ENCODE peak calls at places on chromosomes 2 and 18, in nine cellular contexts. H, E, B, N, V, U, X, F and D are unnamed samples.

GRCh38 chr2:40734797-40735196 is 282.9 kb upstream of the SLC8A1 start:
- DNase-seq in V (no peak), N (peak), H (no peak), U (no peak), B (no peak), F (no peak), E (no peak), X (no peak), D (no peak)

GRCh38 chr2:167406558-167406957 is 518.3 kb downstream of the XIRP2 start:
- DNase-seq in B (no peak), U (no peak), E (no peak), F (no peak), N (peak), H (no peak), V (no peak), X (no peak), D (no peak)

GRCh38 chr2:180776924-180777323 is 203.5 kb upstream of the UBE2E3 start:
- DNase-seq in X (no peak), H (no peak), E (no peak), U (no peak), F (no peak), V (no peak), B (no peak), N (peak), D (no peak)

GRCh38 chr2:104868081-104868806 is 14.3 kb downstream of the POU3F3 start:
- DNase-seq in B (no peak), X (peak), V (no peak), F (no peak), N (no peak), E (no peak), H (no peak), U (no peak), D (no peak)

GRCh38 chr2:24382363-24383021 is 22.2 kb upstream of the ITSN2 start:
- DNase-seq in E (peak), N (peak), H (peak), X (peak), V (peak), U (no peak), B (peak), F (no peak), D (no peak)

GRCh38 chr2:239953418-239954061 is 71.6 kb downstream of the NDUFA10 start:
- DNase-seq in E (no peak), V (no peak), F (peak), X (peak), H (peak), B (no peak), U (peak), N (peak), D (no peak)

GRCh38 chr2:100682536-100682935 is 119.7 kb downstream of the PDCL3 start:
- DNase-seq in F (no peak), E (no peak), U (no peak), V (no peak), B (no peak), H (no peak), N (no peak), X (no peak), D (no peak)

GRCh38 chr2:73291461-73292315 is 1.7 kb downstream of the EGR4 start:
- DNase-seq in V (no peak), F (no peak), U (no peak), H (no peak), X (peak), B (peak), N (no peak), E (no peak), D (peak)

GRCh38 chr18:60232541-60232940 is 140.0 kb downstream of the MC4R start:
- DNase-seq in V (no peak), X (no peak), H (no peak), N (peak), F (no peak), B (peak), U (no peak), E (no peak), D (no peak)

GRCh38 chr18:26480897-26481795 is 67.2 kb downstream of the KCTD1 start:
- DNase-seq in F (no peak), N (peak), E (no peak), H (no peak), V (no peak), X (no peak), B (peak), U (no peak), D (no peak)

GRCh38 chr2:148614332-148615049 is 30.1 kb upstream of the EPC2 start:
- DNase-seq in V (peak), F (no peak), U (peak), B (peak), X (no peak), N (peak), E (no peak), H (no peak), D (no peak)

GRCh38 chr2:209726311-209726710 is 45.3 kb upstream of the UNC80 start:
- DNase-seq in H (no peak), F (no peak), V (no peak), U (no peak), B (no peak), E (no peak), X (no peak), N (no peak), D (no peak)

GRCh38 chr2:177784449-177784845 is 288.1 kb downstream of the PDE11A start:
- DNase-seq in V (no peak), H (no peak), B (no peak), U (no peak), E (no peak), X (no peak), F (no peak), N (peak), D (no peak)

GRCh38 chr2:157466764-157467163 is 22.9 kb upstream of the CYTIP start:
- DNase-seq in B (no peak), E (no peak), H (no peak), V (no peak), U (no peak), F (no peak), X (no peak), N (no peak), D (no peak)

GRCh38 chr2:200302940-200303727 is 3.4 kb upstream of the SPATS2L start:
- DNase-seq in V (no peak), X (no peak), E (no peak), F (no peak), B (peak), N (peak), H (no peak), U (no peak), D (no peak)

GRCh38 chr2:227834423-227834822 is 20.8 kb downstream of the CCL20 start:
- DNase-seq in B (peak), X (no peak), V (no peak), F (no peak), U (no peak), N (no peak), E (no peak), H (no peak), D (no peak)

GRCh38 chr2:98049991-98050519 is 36.9 kb upstream of the VWA3B start:
- DNase-seq in U (no peak), V (no peak), N (no peak), H (no peak), E (no peak), X (no peak), B (no peak), F (no peak), D (no peak)

GRCh38 chr2:233938676-233939370 is 21.6 kb downstream of the TRPM8 start:
- DNase-seq in E (no peak), B (no peak), H (no peak), U (no peak), X (no peak), N (no peak), F (no peak), V (no peak), D (no peak)
- H3K4me3 ChIP-seq in E (no peak), B (no peak), H (no peak), U (no peak), X (no peak), N (no peak), F (no peak), V (no peak), D (no peak)

GRCh38 chr18:6947328-6948030 is 170.1 kb downstream of the LAMA1 start:
- DNase-seq in V (no peak), F (peak), H (no peak), N (no peak), X (no peak), B (no peak), E (no peak), U (no peak), D (no peak)
- H3K4me3 ChIP-seq in V (no peak), F (no peak), H (no peak), N (no peak), X (no peak), B (no peak), E (no peak), U (no peak), D (no peak)

GRCh38 chr2:238850096-238850495 is 2.2 kb downstream of the TWIST2 start:
- DNase-seq in H (no peak), X (no peak), V (no peak), E (no peak), U (no peak), N (no peak), B (no peak), F (no peak), D (no peak)
- H3K4me3 ChIP-seq in H (peak), X (no peak), V (no peak), E (peak), U (peak), N (peak), B (no peak), F (no peak), D (no peak)

DNA sequence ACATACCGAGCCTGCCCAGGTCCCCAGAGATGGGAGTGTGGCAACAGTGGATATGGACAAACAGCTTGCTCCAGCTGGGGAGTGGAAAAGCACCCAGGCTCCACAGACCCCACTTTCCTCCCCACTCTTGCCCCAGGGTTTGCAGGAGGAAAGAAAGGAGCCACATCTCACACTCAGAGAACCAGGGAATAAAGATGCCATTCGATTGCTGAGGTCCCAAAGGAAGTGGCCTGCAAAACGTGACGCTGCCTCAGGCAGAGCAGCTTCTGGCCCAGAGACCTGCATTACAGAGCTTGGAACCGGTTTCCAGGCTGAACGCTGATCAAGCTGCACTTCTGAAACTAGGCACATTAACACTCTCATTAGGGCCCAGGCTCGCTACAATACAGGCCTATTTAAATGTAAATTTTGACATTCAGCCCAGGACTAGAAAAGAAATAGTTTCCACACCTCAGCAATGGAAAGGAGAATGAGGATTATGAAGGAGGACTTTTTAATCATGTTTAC is 221.5 kb upstream of the RAB6C start:
- DNase-seq in F (no peak), X (no peak), B (no peak), N (no peak), U (no peak), V (no peak), H (no peak), E (no peak), D (no peak)
- H3K4me3 ChIP-seq in F (no peak), X (peak), B (no peak), N (no peak), U (peak), V (peak), H (no peak), E (peak), D (peak)

DNA sequence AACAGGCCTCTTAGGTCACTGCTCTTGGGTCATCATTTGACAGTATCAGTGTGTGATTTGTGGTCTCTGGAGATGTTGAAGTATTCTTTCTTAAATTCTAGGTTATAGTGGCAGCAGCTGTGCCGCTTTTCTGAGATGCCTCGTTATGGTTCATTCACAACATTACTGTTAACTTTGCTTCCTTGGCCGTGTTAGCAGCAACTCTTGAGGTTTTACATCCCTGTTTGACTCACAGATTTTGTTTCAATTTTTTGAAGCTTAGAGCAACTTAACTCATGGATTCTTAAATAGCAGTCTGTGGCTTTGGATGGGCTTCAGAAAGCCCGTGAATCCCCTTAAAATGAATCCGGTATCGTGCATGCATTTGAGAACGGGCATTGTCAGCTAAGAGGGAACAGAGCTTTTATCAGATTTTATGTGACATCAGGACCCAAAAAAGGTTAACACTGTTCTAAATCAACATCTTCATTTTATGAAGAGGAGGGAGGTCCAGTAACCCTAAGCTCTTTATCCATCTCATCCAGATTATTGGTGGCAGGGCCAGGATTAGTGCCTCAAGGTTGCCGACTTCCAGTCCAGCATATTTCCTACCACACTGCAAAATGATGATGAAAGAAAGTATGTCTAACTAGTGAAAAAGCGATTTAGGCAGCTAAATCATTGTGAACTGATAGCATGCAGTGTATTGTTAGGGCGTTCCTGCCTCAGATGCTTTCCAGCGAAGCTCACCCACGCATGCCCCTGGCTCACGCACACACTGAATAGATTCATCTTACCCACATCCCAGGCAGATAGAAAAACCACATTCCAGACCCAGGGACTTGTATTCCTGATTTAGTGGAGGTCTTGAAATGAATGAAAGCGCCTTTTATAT is 5.1 kb downstream of the TRIB2 start:
- DNase-seq in X (no peak), E (no peak), B (no peak), H (peak), F (no peak), N (peak), V (no peak), U (no peak), D (no peak)
- H3K4me3 ChIP-seq in X (peak), E (peak), B (no peak), H (peak), F (no peak), N (peak), V (no peak), U (peak), D (peak)

GRCh38 chr2:29518010-29518409 is 402.8 kb downstream of the CLIP4 start:
- DNase-seq in U (no peak), V (no peak), F (no peak), H (no peak), B (no peak), N (peak), E (no peak), X (no peak), D (no peak)
- H3K4me3 ChIP-seq in U (no peak), V (no peak), F (no peak), H (no peak), B (no peak), N (no peak), E (no peak), X (no peak), D (no peak)

GRCh38 chr2:85599468-85600234 is 2.8 kb downstream of the TMEM150A start:
- DNase-seq in E (no peak), N (no peak), X (no peak), F (peak), U (no peak), B (no peak), H (no peak), V (no peak), D (no peak)

GRCh38 chr2:85601771-85602475 is 575 bp downstream of the TMEM150A start:
- DNase-seq in B (peak), X (peak), E (peak), F (peak), H (peak), V (peak), U (peak), N (peak), D (peak)

GRCh38 chr2:85600235-85600575 is 2.3 kb downstream of the TMEM150A start:
- DNase-seq in H (no peak), F (no peak), N (no peak), B (no peak), X (no peak), V (no peak), U (no peak), E (no peak), D (no peak)

GRCh38 chr2:85602476-85603234 is at the start of gene TMEM150A:
- DNase-seq in N (peak), B (peak), E (peak), U (peak), H (peak), F (peak), V (peak), X (peak), D (peak)

GRCh38 chr2:85600951-85601770 is 1.3 kb downstream of the TMEM150A start:
- DNase-seq in V (no peak), X (no peak), B (no peak), H (no peak), F (peak), E (no peak), N (no peak), U (no peak), D (no peak)
- H3K4me3 ChIP-seq in V (peak), X (peak), B (peak), H (peak), F (no peak), E (peak), N (peak), U (peak), D (peak)